ENCODE peak calls at places on chromosomes 1 and 21, in four cellular contexts. Q, I, N and K are unnamed samples.

GRCh38 chr21:31509108-31510017 is 150.1 kb upstream of the SOD1 start:
- DNase-seq in N (no peak), I (peak; percentile 41), Q (no peak), K (no peak)

GRCh38 chr1:46180082-46180616 is 3.9 kb upstream of the P3R3URF start:
- DNase-seq in I (no peak), Q (no peak), N (peak; percentile 78), K (no peak)

GRCh38 chr1:90396917-90397316 is 320.2 kb downstream of the BARHL2 start:
- DNase-seq in I (no peak), N (no peak), Q (no peak), K (no peak)

GRCh38 chr21:39972976-39973375 is 105.7 kb downstream of the PCP4 start:
- DNase-seq in Q (no peak), I (no peak), N (no peak), K (no peak)

GRCh38 chr1:229119161-229119560 is 151.8 kb upstream of the RAB4A start:
- DNase-seq in I (no peak), Q (no peak), N (no peak), K (no peak)

GRCh38 chr1:192382758-192383157 is 66.0 kb downstream of the RGS21 start:
- DNase-seq in I (no peak), Q (no peak), N (no peak), K (no peak)

GRCh38 chr1:201267481-201268229 is 15.7 kb upstream of the PKP1 start:
- DNase-seq in I (peak; percentile 80), Q (no peak), N (no peak), K (no peak)

GRCh38 chr1:206700445-206701036 is 15.8 kb downstream of the MAPKAPK2 start:
- DNase-seq in I (no peak), Q (no peak), N (no peak), K (no peak)

GRCh38 chr1:199545780-199546179 is 481.7 kb upstream of the NR5A2 start:
- DNase-seq in Q (no peak), I (no peak), N (no peak), K (no peak)

GRCh38 chr21:44801468-44802395 is at the start of gene UBE2G2:
- DNase-seq in I (peak; percentile 70), Q (peak; percentile 87), N (peak; percentile 59), K (peak; percentile 93)

GRCh38 chr1:167711797-167712196 is 10.0 kb upstream of the MPZL1 start:
- DNase-seq in I (no peak), Q (no peak), N (no peak), K (no peak)

GRCh38 chr1:115466433-115466832 is 128.4 kb upstream of the NGF start:
- DNase-seq in N (no peak), I (no peak), Q (no peak), K (no peak)
- TF ChIP-seq CTCF in N (no peak), I (no peak), Q (no peak), K (no peak)

DNA sequence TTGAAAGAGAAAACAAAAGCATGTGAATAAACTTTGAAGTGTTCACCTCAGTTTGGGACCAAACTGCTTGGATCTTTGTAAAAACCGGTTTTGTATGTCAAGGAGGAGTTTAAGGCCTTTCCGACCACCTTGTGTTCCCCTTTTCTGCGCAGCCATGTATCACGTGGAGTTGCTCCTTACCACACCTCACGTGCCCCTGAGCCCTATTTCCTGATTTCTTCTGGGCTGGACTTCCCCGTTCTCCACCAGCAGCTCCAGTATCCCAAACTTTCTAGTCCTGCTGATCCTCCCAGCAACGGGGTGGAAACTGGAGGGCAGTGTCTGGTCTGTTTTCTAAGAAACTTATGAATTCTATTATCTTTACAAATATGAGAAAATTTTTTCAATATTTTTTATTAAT is 1.6 kb upstream of the SH3D21 start:
- DNase-seq in Q (no peak), I (no peak), N (no peak), K (no peak)
- H3K27ac ChIP-seq in Q (no peak overlapping the region), I (no peak overlapping the region), N (peak overlapping the region; percentile 89), K (no peak overlapping the region)

GRCh38 chr1:246528933-246529731 is 22.1 kb upstream of the SMYD3 start:
- DNase-seq in Q (no peak), N (no peak), I (no peak), K (no peak)

GRCh38 chr1:246534114-246534513 is 27.0 kb upstream of the SMYD3 start:
- DNase-seq in N (no peak), I (no peak), Q (no peak), K (no peak)

GRCh38 chr1:246533371-246533905 is 26.4 kb upstream of the SMYD3 start:
- DNase-seq in I (no peak), N (no peak), Q (no peak), K (no peak)

GRCh38 chr1:246530482-246530881 is 23.4 kb upstream of the SMYD3 start:
- DNase-seq in I (no peak), N (no peak), Q (no peak), K (no peak)

DNA sequence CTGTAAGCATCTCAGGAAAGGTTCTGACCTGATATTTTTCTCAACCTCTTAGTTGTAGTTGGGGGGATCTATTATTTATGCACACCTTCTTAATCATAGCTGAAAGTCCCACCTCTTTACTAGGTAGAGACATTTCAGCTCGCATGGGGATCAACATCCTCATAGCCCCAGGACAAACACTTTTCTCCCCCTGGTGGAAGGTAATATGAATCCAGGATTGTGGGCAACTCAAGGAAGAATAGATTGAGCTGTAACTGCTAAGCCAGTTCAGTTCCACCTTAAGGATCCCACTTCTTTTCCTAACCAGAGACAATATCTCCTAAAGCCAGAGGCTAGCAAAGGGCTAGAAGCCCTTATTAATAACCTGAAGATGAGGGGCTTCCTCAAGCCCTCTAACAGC is 25.4 kb upstream of the SMYD3 start:
- DNase-seq in Q (no peak), N (no peak), I (no peak), K (no peak)
- TF ChIP-seq CTCF in Q (no peak), N (no peak), I (peak; percentile 13), K (no peak)

GRCh38 chr1:162639718-162640117 is 7.5 kb downstream of the DDR2 start:
- DNase-seq in N (no peak), Q (no peak), I (no peak), K (no peak)

GRCh38 chr1:162641128-162641527 is 8.9 kb downstream of the DDR2 start:
- DNase-seq in I (no peak), Q (no peak), N (no peak), K (no peak)

GRCh38 chr1:162649606-162650005 is 17.3 kb downstream of the DDR2 start:
- DNase-seq in I (peak; percentile 17), Q (no peak), N (no peak), K (no peak)

GRCh38 chr1:162644986-162645314 is 12.7 kb downstream of the DDR2 start:
- DNase-seq in N (no peak), I (no peak), Q (no peak), K (no peak)
- H3K27ac ChIP-seq in N (no peak overlapping the region), I (no peak overlapping the region), Q (no peak overlapping the region), K (no peak overlapping the region)

GRCh38 chr1:85707990-85708825 is at the start of gene ZNHIT6:
- DNase-seq in Q (peak; percentile 83), I (peak; percentile 98), N (peak; percentile 89), K (peak; percentile 94)
- TF ChIP-seq CTCF in Q (peak; percentile 46), I (peak; percentile 47), N (peak; percentile 43), K (peak; percentile 30)

GRCh38 chr1:14332158-14332557 is 266.3 kb upstream of the KAZN start:
- DNase-seq in N (no peak), Q (no peak), I (peak; percentile 64), K (no peak)
- H3K27ac ChIP-seq in N (no peak overlapping the region), Q (no peak overlapping the region), I (no peak overlapping the region), K (no peak overlapping the region)

GRCh38 chr1:83123019-83123418 is 875.9 kb downstream of the TTLL7 start:
- DNase-seq in Q (no peak), N (no peak), I (no peak), K (no peak)
- TF ChIP-seq CTCF in Q (no peak), N (no peak), I (no peak), K (no peak)

GRCh38 chr1:211336775-211337174 is 10.1 kb downstream of the TRAF5 start:
- DNase-seq in N (no peak), Q (no peak), I (no peak), K (no peak)

GRCh38 chr1:211340622-211341487 is 14.2 kb downstream of the TRAF5 start:
- DNase-seq in N (no peak), Q (no peak), I (no peak), K (no peak)

GRCh38 chr1:211337430-211338227 is 11.0 kb downstream of the TRAF5 start:
- DNase-seq in I (no peak), N (no peak), Q (no peak), K (no peak)

GRCh38 chr1:211341999-211342398 is 15.4 kb downstream of the TRAF5 start:
- DNase-seq in Q (no peak), N (no peak), I (no peak), K (no peak)

GRCh38 chr1:211339631-211340041 is 13.0 kb downstream of the TRAF5 start:
- DNase-seq in N (no peak), I (no peak), Q (no peak), K (no peak)
- H3K27ac ChIP-seq in N (no peak overlapping the region), I (no peak overlapping the region), Q (no peak overlapping the region), K (no peak overlapping the region)

GRCh38 chr1:43908858-43909257 is 24.7 kb upstream of the ARTN start:
- DNase-seq in I (no peak), Q (no peak), N (no peak), K (no peak)
- TF ChIP-seq CTCF in I (no peak), Q (no peak), N (no peak), K (no peak)